ENCODE peak calls at places on chromosomes 13 and 19, in four cellular contexts. O is B cell, Q is stomach, F is cardiac septum. T is an unnamed sample.

GRCh38 chr19:40282920-40283319 is 2.2 kb downstream of the AKT2 start:
- DNase-seq in O (no peak), Q (no peak), F (no peak), T (no peak)

GRCh38 chr13:37364024-37364423 is 234.5 kb downstream of the POSTN start:
- DNase-seq in O (no peak), Q (no peak), F (no peak), T (no peak)

GRCh38 chr19:35789195-35789977 is 14.0 kb downstream of the ARHGAP33 start:
- DNase-seq in O (no peak), Q (no peak), F (no peak), T (no peak)

GRCh38 chr19:18322318-18322758 is 538 bp downstream of the LSM4 start:
- DNase-seq in O (peak; percentile 47), Q (peak; percentile 55), F (no peak), T (no peak)

GRCh38 chr13:99723847-99724246 is 222.6 kb downstream of the TM9SF2 start:
- DNase-seq in O (no peak), Q (no peak), F (no peak), T (no peak)

GRCh38 chr19:489418-490196 is 6.7 kb upstream of the MADCAM1 start:
- DNase-seq in O (no peak), Q (no peak), F (no peak), T (peak; percentile 47)

GRCh38 chr13:74398599-74398998 is 264.4 kb upstream of the KLF12 start:
- DNase-seq in O (no peak), Q (no peak), F (no peak), T (no peak)

GRCh38 chr19:39077323-39077722 is 6.8 kb upstream of the ACP7 start:
- DNase-seq in O (no peak), Q (no peak), F (no peak), T (no peak)

GRCh38 chr13:34257980-34258379 is 440.0 kb downstream of the RFC3 start:
- DNase-seq in O (no peak), Q (no peak), F (no peak), T (peak; percentile 5)

GRCh38 chr13:95153647-95154405 is 147.4 kb downstream of the ABCC4 start:
- DNase-seq in O (no peak), Q (no peak), F (no peak), T (no peak)

GRCh38 chr13:77981191-77981925 is 62.7 kb upstream of the EDNRB start:
- DNase-seq in O (no peak), Q (no peak), F (no peak), T (no peak)

GRCh38 chr19:11578342-11579142 is 1.1 kb upstream of the ACP5 start:
- DNase-seq in O (peak; percentile 62), Q (peak; percentile 67), F (no peak), T (peak; percentile 8)

GRCh38 chr13:48783181-48783630 is 129.5 kb downstream of the CYSLTR2 start:
- DNase-seq in O (no peak), Q (peak; percentile 70), F (peak; percentile 89), T (no peak)

GRCh38 chr13:102195566-102196462 is 206.0 kb downstream of the FGF14 start:
- DNase-seq in O (no peak), Q (no peak), F (no peak), T (no peak)

GRCh38 chr19:4206818-4207484 is 22.4 kb upstream of the EBI3 start:
- DNase-seq in O (no peak), Q (no peak), F (no peak), T (no peak)

GRCh38 chr19:31725051-31725450 is 375.8 kb upstream of the TSHZ3 start:
- DNase-seq in O (no peak), Q (no peak), F (no peak), T (no peak)

GRCh38 chr13:94419304-94419943 is 60.1 kb downstream of the DCT start:
- DNase-seq in O (no peak), Q (no peak), F (no peak), T (no peak)

GRCh38 chr13:104017317-104017716 is 951.1 kb upstream of the SLC10A2 start:
- DNase-seq in O (no peak), Q (no peak), F (no peak), T (no peak)

GRCh38 chr13:36432106-36432544 is at the start of gene CCNA1:
- DNase-seq in O (peak; percentile 48), Q (peak; percentile 25), F (no peak), T (no peak)

GRCh38 chr19:41746593-41747227 is 8.6 kb upstream of the CEACAM6 start:
- DNase-seq in O (no peak), Q (peak; percentile 73), F (no peak), T (no peak)

GRCh38 chr13:68369739-68370138 is 1139.6 kb upstream of the PCDH9 start:
- DNase-seq in O (no peak), Q (no peak), F (no peak), T (no peak)

GRCh38 chr13:111039735-111040134 is 75.4 kb upstream of the ARHGEF7 start:
- DNase-seq in O (no peak), Q (no peak), F (no peak), T (no peak)

GRCh38 chr19:47231215-47232054 is 436 bp upstream of the BBC3 start:
- DNase-seq in O (peak; percentile 97), Q (peak; percentile 93), F (peak; percentile 95), T (peak; percentile 83)

T was measured in C1 segment of cervical spinal cord.